ENCODE peak calls at places on chromosomes 12 and 14, in seven cellular contexts. One of them, this sample, is unnamed.

GRCh38 chr12:75724913-75725312 is 213.5 kb upstream of the KRR1 start:
- DNase-seq in A673: peak
- DNase-seq in prostate gland: no peak
- DNase-seq in fibroblast of lung: peak
- DNase-seq in brain microvascular endothelial cell: peak
- DNase-seq in osteoblast: no peak
- DNase-seq in thoracic aorta: no peak
- DNase-seq in this sample: no peak

GRCh38 chr12:124592050-124592449 is 24.6 kb upstream of the NCOR2 start:
- DNase-seq in osteoblast: peak
- DNase-seq in thoracic aorta: no peak
- DNase-seq in prostate gland: no peak
- DNase-seq in A673: no peak
- DNase-seq in brain microvascular endothelial cell: peak
- DNase-seq in fibroblast of lung: peak
- DNase-seq in this sample: peak

GRCh38 chr14:50855558-50855957 is 16.3 kb upstream of the ABHD12B start:
- DNase-seq in osteoblast: no peak
- DNase-seq in prostate gland: no peak
- DNase-seq in thoracic aorta: no peak
- DNase-seq in fibroblast of lung: peak
- DNase-seq in A673: no peak
- DNase-seq in brain microvascular endothelial cell: no peak
- DNase-seq in this sample: no peak

GRCh38 chr12:56103066-56103711 is 1.2 kb upstream of the PA2G4 start:
- DNase-seq in fibroblast of lung: no peak
- DNase-seq in A673: no peak
- DNase-seq in prostate gland: no peak
- DNase-seq in thoracic aorta: no peak
- DNase-seq in osteoblast: peak
- DNase-seq in brain microvascular endothelial cell: no peak
- DNase-seq in this sample: no peak

GRCh38 chr14:77584809-77585208 is 31.6 kb downstream of the SPTLC2 start:
- DNase-seq in osteoblast: no peak
- DNase-seq in prostate gland: no peak
- DNase-seq in thoracic aorta: no peak
- DNase-seq in brain microvascular endothelial cell: no peak
- DNase-seq in A673: no peak
- DNase-seq in fibroblast of lung: no peak
- DNase-seq in this sample: no peak

GRCh38 chr14:69247691-69248440 is 12.1 kb upstream of the GALNT16 start:
- DNase-seq in prostate gland: no peak
- DNase-seq in A673: no peak
- DNase-seq in fibroblast of lung: peak
- DNase-seq in osteoblast: peak
- DNase-seq in thoracic aorta: no peak
- DNase-seq in brain microvascular endothelial cell: no peak
- DNase-seq in this sample: no peak

GRCh38 chr12:25876383-25877045 is 82.0 kb upstream of the RASSF8 start:
- DNase-seq in brain microvascular endothelial cell: no peak
- DNase-seq in prostate gland: no peak
- DNase-seq in A673: no peak
- DNase-seq in thoracic aorta: no peak
- DNase-seq in fibroblast of lung: no peak
- DNase-seq in osteoblast: no peak
- DNase-seq in this sample: no peak

GRCh38 chr14:24436355-24437019 is 6.1 kb downstream of the SDR39U1 start:
- DNase-seq in A673: peak
- DNase-seq in osteoblast: peak
- DNase-seq in prostate gland: no peak
- DNase-seq in thoracic aorta: no peak
- DNase-seq in brain microvascular endothelial cell: peak
- DNase-seq in fibroblast of lung: peak
- DNase-seq in this sample: peak

GRCh38 chr12:93699271-93700141 is 22.3 kb downstream of the CRADD start:
- DNase-seq in fibroblast of lung: peak
- DNase-seq in brain microvascular endothelial cell: peak
- DNase-seq in prostate gland: no peak
- DNase-seq in A673: peak
- DNase-seq in thoracic aorta: no peak
- DNase-seq in osteoblast: no peak
- DNase-seq in this sample: no peak

GRCh38 chr12:108234155-108234554 is 105.0 kb downstream of the CMKLR1 start:
- DNase-seq in osteoblast: no peak
- DNase-seq in brain microvascular endothelial cell: no peak
- DNase-seq in thoracic aorta: peak
- DNase-seq in fibroblast of lung: no peak
- DNase-seq in A673: peak
- DNase-seq in prostate gland: no peak
- DNase-seq in this sample: no peak
- TF ChIP-seq CTCF in osteoblast: peak
- TF ChIP-seq CTCF in brain microvascular endothelial cell: peak
- TF ChIP-seq CTCF in thoracic aorta: peak
- TF ChIP-seq CTCF in fibroblast of lung: no peak
- TF ChIP-seq CTCF in A673: peak
- TF ChIP-seq CTCF in prostate gland: no peak
- TF ChIP-seq CTCF in this sample: no peak

DNA sequence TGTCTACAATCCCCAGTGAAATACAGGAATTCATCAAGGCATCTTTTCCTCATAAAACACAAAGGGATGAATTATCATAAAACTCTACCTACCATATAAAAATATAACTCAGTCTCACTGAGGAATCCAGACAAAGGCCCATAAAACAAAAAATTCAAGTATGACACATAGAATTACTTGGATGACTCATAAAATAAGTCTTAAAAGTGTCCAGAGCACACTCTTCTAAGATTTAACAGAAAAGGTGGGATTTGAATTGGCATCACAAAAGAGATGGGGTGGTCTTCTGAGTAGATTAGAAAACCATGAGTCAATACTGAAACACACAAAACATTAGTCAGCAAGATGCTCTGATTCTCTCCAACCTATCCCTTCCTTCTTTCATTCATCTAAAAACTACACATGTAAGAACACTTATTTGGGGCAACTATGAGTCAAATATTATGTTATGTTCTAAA is 202.7 kb upstream of the GARIN6 start:
- DNase-seq in thoracic aorta: no peak
- DNase-seq in prostate gland: no peak
- DNase-seq in brain microvascular endothelial cell: no peak
- DNase-seq in osteoblast: no peak
- DNase-seq in A673: no peak
- DNase-seq in fibroblast of lung: no peak
- DNase-seq in this sample: peak
- H3K27ac ChIP-seq in thoracic aorta: no peak
- H3K27ac ChIP-seq in prostate gland: no peak
- H3K27ac ChIP-seq in brain microvascular endothelial cell: no peak
- H3K27ac ChIP-seq in osteoblast: no peak
- H3K27ac ChIP-seq in A673: no peak
- H3K27ac ChIP-seq in fibroblast of lung: no peak
- H3K27ac ChIP-seq in this sample: no peak

DNA sequence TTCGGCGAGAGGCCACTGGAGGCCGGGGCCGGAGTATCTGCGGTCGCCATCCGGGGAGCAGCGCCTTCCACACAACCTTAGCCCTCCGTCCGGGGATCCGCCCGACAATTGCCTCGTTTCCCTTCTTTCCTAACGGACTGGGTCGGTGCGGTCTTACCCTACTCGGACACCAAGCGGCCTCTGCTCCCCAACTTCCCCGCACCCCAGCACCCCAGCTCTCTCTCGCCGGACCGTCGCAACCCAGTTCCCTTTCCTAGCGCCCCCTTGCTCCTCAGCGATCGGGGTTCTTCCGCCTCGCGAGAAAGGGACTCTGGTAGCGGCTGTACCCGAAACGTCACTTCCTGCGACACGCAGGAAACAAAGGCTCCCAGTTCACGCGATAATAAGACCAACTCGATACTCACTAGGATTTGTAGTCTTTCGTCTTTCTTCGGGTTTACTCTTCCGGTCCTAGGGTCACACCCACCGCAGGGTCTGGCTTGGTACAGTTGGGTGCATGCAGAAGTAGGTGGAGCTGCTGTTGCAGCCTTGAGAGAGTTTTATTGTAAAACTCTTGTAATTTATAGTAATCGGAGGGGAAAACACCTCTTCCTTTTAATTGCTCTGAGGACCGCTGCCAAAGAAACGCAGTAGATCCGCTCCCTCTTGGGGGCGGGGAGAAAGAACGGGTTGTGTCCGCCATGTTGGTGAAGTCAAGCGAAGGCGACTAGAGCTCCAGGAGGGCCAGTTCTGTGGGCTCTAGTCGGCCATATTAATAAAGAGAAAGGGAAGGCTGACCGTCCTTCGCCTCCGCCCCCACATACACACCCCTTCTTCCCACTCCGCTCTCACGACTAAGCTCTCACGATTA is at the start of the genes THAP2 and ZFC3H1:
- DNase-seq in prostate gland: peak
- DNase-seq in fibroblast of lung: peak
- DNase-seq in A673: peak
- DNase-seq in thoracic aorta: peak
- DNase-seq in osteoblast: peak
- DNase-seq in brain microvascular endothelial cell: peak
- DNase-seq in this sample: peak
- TF ChIP-seq CTCF in prostate gland: peak
- TF ChIP-seq CTCF in fibroblast of lung: peak
- TF ChIP-seq CTCF in A673: peak
- TF ChIP-seq CTCF in thoracic aorta: no peak
- TF ChIP-seq CTCF in osteoblast: peak
- TF ChIP-seq CTCF in brain microvascular endothelial cell: peak
- TF ChIP-seq CTCF in this sample: no peak

GRCh38 chr14:54123836-54124235 is 167.2 kb upstream of the BMP4 start:
- DNase-seq in osteoblast: no peak
- DNase-seq in fibroblast of lung: no peak
- DNase-seq in prostate gland: no peak
- DNase-seq in brain microvascular endothelial cell: no peak
- DNase-seq in thoracic aorta: no peak
- DNase-seq in A673: no peak
- DNase-seq in this sample: no peak

GRCh38 chr14:54127526-54127925 is 170.9 kb upstream of the BMP4 start:
- DNase-seq in osteoblast: no peak
- DNase-seq in brain microvascular endothelial cell: peak
- DNase-seq in prostate gland: no peak
- DNase-seq in fibroblast of lung: peak
- DNase-seq in A673: no peak
- DNase-seq in thoracic aorta: no peak
- DNase-seq in this sample: no peak

GRCh38 chr14:54121461-54121860 is 164.8 kb upstream of the BMP4 start:
- DNase-seq in prostate gland: no peak
- DNase-seq in A673: no peak
- DNase-seq in thoracic aorta: no peak
- DNase-seq in brain microvascular endothelial cell: no peak
- DNase-seq in osteoblast: no peak
- DNase-seq in fibroblast of lung: no peak
- DNase-seq in this sample: no peak

GRCh38 chr14:54126947-54127346 is 170.3 kb upstream of the BMP4 start:
- DNase-seq in osteoblast: no peak
- DNase-seq in thoracic aorta: no peak
- DNase-seq in fibroblast of lung: no peak
- DNase-seq in A673: no peak
- DNase-seq in brain microvascular endothelial cell: no peak
- DNase-seq in prostate gland: no peak
- DNase-seq in this sample: no peak

GRCh38 chr14:54125109-54125508 is 168.5 kb upstream of the BMP4 start:
- DNase-seq in osteoblast: no peak
- DNase-seq in prostate gland: no peak
- DNase-seq in A673: no peak
- DNase-seq in fibroblast of lung: no peak
- DNase-seq in thoracic aorta: no peak
- DNase-seq in brain microvascular endothelial cell: no peak
- DNase-seq in this sample: no peak
- H3K27ac ChIP-seq in osteoblast: no peak
- H3K27ac ChIP-seq in prostate gland: no peak
- H3K27ac ChIP-seq in A673: no peak
- H3K27ac ChIP-seq in fibroblast of lung: no peak
- H3K27ac ChIP-seq in thoracic aorta: no peak
- H3K27ac ChIP-seq in brain microvascular endothelial cell: no peak
- H3K27ac ChIP-seq in this sample: no peak

GRCh38 chr12:47811070-47811391 is 8.7 kb downstream of the HDAC7 start:
- DNase-seq in thoracic aorta: no peak
- DNase-seq in prostate gland: no peak
- DNase-seq in fibroblast of lung: no peak
- DNase-seq in A673: peak
- DNase-seq in osteoblast: peak
- DNase-seq in brain microvascular endothelial cell: no peak
- DNase-seq in this sample: no peak

GRCh38 chr12:47811581-47812484 is 7.9 kb downstream of the HDAC7 start:
- DNase-seq in thoracic aorta: peak
- DNase-seq in prostate gland: no peak
- DNase-seq in A673: no peak
- DNase-seq in osteoblast: peak
- DNase-seq in fibroblast of lung: peak
- DNase-seq in brain microvascular endothelial cell: peak
- DNase-seq in this sample: no peak

GRCh38 chr12:47814539-47815170 is 5.0 kb downstream of the HDAC7 start:
- DNase-seq in fibroblast of lung: no peak
- DNase-seq in prostate gland: no peak
- DNase-seq in thoracic aorta: no peak
- DNase-seq in brain microvascular endothelial cell: no peak
- DNase-seq in osteoblast: peak
- DNase-seq in A673: no peak
- DNase-seq in this sample: no peak

GRCh38 chr12:47813491-47814196 is 6.1 kb downstream of the HDAC7 start:
- DNase-seq in thoracic aorta: no peak
- DNase-seq in fibroblast of lung: no peak
- DNase-seq in osteoblast: peak
- DNase-seq in A673: no peak
- DNase-seq in prostate gland: no peak
- DNase-seq in brain microvascular endothelial cell: no peak
- DNase-seq in this sample: no peak

DNA sequence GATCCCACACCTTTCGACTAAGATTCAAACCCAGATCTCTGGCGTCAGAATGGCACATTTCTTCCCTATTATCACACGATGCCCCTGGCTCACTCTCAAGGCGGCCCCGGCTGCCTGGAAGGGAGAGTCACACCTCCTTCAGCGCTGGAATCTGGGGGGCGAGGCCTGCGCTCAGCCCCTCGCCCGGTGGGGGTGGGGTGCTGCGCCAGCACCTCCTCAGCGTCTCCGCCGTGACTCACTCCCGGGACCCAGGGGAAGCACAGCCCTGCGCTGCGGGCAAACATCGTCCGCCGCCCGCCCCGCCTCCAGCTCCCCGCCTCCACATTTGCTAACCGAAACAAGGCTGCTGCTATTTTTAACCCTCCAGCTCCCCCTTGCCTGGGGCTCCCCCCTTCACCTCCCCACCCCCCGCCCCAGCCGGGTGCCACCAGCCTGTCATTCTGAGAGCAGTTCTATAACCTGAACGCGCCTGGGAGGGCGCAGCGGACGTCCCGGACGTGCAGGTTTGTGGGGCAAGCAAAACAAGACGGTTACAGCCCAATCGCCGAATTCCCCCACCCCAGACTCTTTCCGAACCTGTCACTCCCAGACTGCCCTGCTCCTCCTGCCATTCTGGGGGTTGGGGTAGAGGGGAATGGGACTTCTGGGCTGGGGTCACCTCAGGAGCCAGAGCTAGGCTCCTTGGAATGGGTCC is 6.8 kb downstream of the HDAC7 start:
- DNase-seq in prostate gland: peak
- DNase-seq in A673: peak
- DNase-seq in thoracic aorta: peak
- DNase-seq in brain microvascular endothelial cell: peak
- DNase-seq in fibroblast of lung: peak
- DNase-seq in osteoblast: peak
- DNase-seq in this sample: peak
- TF ChIP-seq CTCF in prostate gland: no peak
- TF ChIP-seq CTCF in A673: no peak
- TF ChIP-seq CTCF in thoracic aorta: no peak
- TF ChIP-seq CTCF in brain microvascular endothelial cell: no peak
- TF ChIP-seq CTCF in fibroblast of lung: no peak
- TF ChIP-seq CTCF in osteoblast: no peak
- TF ChIP-seq CTCF in this sample: no peak